ENCODE peak calls at places on chromosome 5, in five cellular contexts. R is KBM-7, J is adrenal gland, H is caudate nucleus, M is LNCaP clone FGC. I is an unnamed sample.
A peak's percentile ranks its signal among the peaks of the same experiment; 100 is the strongest.

GRCh38 chr5:97009212-97009898 is 73.5 kb downstream of the LNPEP start:
- DNase-seq in R (peak; percentile 90), J (no peak), H (no peak), M (no peak), I (peak; percentile 37)

GRCh38 chr5:56330806-56331205 is 97.7 kb upstream of the ANKRD55 start:
- DNase-seq in R (no peak), J (no peak), H (no peak), M (no peak), I (no peak)

GRCh38 chr5:80864706-80865435 is 95.3 kb upstream of the RASGRF2 start:
- DNase-seq in R (no peak), J (no peak), H (no peak), M (no peak), I (no peak)

GRCh38 chr5:91125916-91126315 is 257.2 kb downstream of the ARRDC3 start:
- DNase-seq in R (no peak), J (no peak), H (no peak), M (no peak), I (no peak)

GRCh38 chr5:134784241-134784920 is 25.8 kb downstream of the DDX46 start:
- DNase-seq in R (peak; percentile 24), J (no peak), H (no peak), M (peak; percentile 64), I (no peak)

GRCh38 chr5:30380228-30380627 is 813.3 kb upstream of the CDH6 start:
- DNase-seq in R (no peak), J (no peak), H (no peak), M (no peak), I (no peak)

GRCh38 chr5:81856948-81857928 is 106.3 kb upstream of the SSBP2 start:
- DNase-seq in R (peak; percentile 87), J (peak; percentile 84), H (peak; percentile 58), M (peak; percentile 33), I (peak; percentile 30)

GRCh38 chr5:81097733-81098132 is 135.4 kb upstream of the CKMT2 start:
- DNase-seq in R (no peak), J (no peak), H (no peak), M (no peak), I (no peak)

GRCh38 chr5:159962214-159962613 is 45.9 kb downstream of the ADRA1B start:
- DNase-seq in R (no peak), J (no peak), H (no peak), M (no peak), I (no peak)

GRCh38 chr5:149205625-149206523 is 64.6 kb downstream of the ABLIM3 start:
- DNase-seq in R (no peak), J (peak; percentile 64), H (no peak), M (no peak), I (no peak)

GRCh38 chr5:103511554-103511885 is 51.1 kb downstream of the NUDT12 start:
- DNase-seq in R (no peak), J (no peak), H (no peak), M (no peak), I (no peak)

GRCh38 chr5:35899805-35900204 is 38.6 kb downstream of the CAPSL start:
- DNase-seq in R (no peak), J (no peak), H (no peak), M (no peak), I (no peak)